ENCODE peak calls at places on chromosome X, in ten cellular contexts. U is fibroblast of the aortic adventitia; V is sciatic nerve; G is naive B cell; Z is A172; E is NCI-H774; K is NCI-H345; T is stimulated activated CD8-positive, alpha-beta memory T cell treated with anti-CD3 and anti-CD28 coated beads, Interleukin-4, amount 100 ng/mL, for 1 hour; L is cardiac fibroblast; A is amniotic stem cell. J is an unnamed sample.

GRCh38 chrX:143437439-143437838 is 79.8 kb downstream of the SPANXN3 start:
- DNase-seq in E (no peak), L (peak), U (no peak), K (peak), T (no peak), Z (no peak), A (no peak), V (no peak), G (no peak), J (no peak)

GRCh38 chrX:97131886-97132285 is 248.2 kb downstream of the RPA4 start:
- DNase-seq in Z (no peak), U (no peak), G (no peak), A (no peak), T (no peak), V (no peak), E (no peak), L (no peak), K (no peak), J (no peak)

GRCh38 chrX:12007881-12008280 is 130.4 kb upstream of the FRMPD4 start:
- DNase-seq in G (no peak), A (peak), E (no peak), U (peak), V (no peak), K (no peak), L (peak), Z (peak), T (no peak), J (peak)

GRCh38 chrX:131010186-131010585 is 48.0 kb upstream of the ARHGAP36 start:
- DNase-seq in E (no peak), Z (no peak), G (no peak), L (no peak), K (no peak), U (no peak), V (no peak), T (no peak), A (no peak), J (no peak)

GRCh38 chrX:48737940-48738339 is 23.6 kb upstream of the GLOD5 start:
- DNase-seq in Z (no peak), A (no peak), V (no peak), U (no peak), E (no peak), T (no peak), G (no peak), L (no peak), K (no peak), J (no peak)

GRCh38 chrX:28058906-28059305 is 77.7 kb upstream of the DCAF8L1 start:
- DNase-seq in G (no peak), U (no peak), L (peak), T (no peak), E (no peak), Z (no peak), V (no peak), K (peak), A (no peak), J (no peak)

GRCh38 chrX:32893751-32894150 is 317.6 kb downstream of the DMD start:
- DNase-seq in Z (no peak), G (no peak), A (no peak), L (no peak), T (no peak), V (no peak), U (no peak), K (no peak), E (no peak), J (no peak)

GRCh38 chrX:136766785-136767103 is 14.0 kb downstream of the ARHGEF6 start:
- DNase-seq in A (no peak), K (no peak), T (no peak), U (no peak), Z (no peak), G (no peak), E (no peak), L (no peak), V (no peak), J (no peak)

GRCh38 chrX:44344687-44345086 is 1.2 kb upstream of the EFHC2 start:
- DNase-seq in U (no peak), E (no peak), L (no peak), A (no peak), K (no peak), V (no peak), G (peak), T (no peak), Z (no peak), J (no peak)

GRCh38 chrX:19725545-19726102 is 161.8 kb downstream of the SH3KBP1 start:
- DNase-seq in A (no peak), Z (no peak), U (no peak), E (no peak), K (no peak), G (no peak), T (no peak), V (no peak), L (peak), J (no peak)

GRCh38 chrX:130260316-130260715 is 8.4 kb downstream of the ZNF280C start:
- DNase-seq in E (no peak), L (no peak), K (no peak), V (no peak), A (no peak), Z (no peak), U (no peak), G (no peak), T (no peak), J (no peak)

GRCh38 chrX:29299689-29300088 is 712.4 kb downstream of the IL1RAPL1 start:
- DNase-seq in E (peak), K (peak), V (no peak), L (peak), G (no peak), A (no peak), Z (peak), U (peak), T (no peak), J (no peak)

GRCh38 chrX:12947545-12948235 is 27.2 kb upstream of the TMSB4X start:
- DNase-seq in T (no peak), G (no peak), A (no peak), K (peak), V (no peak), E (no peak), L (no peak), Z (no peak), U (no peak), J (no peak)

GRCh38 chrX:101388604-101389003 is 2.2 kb upstream of the RPL36A start:
- DNase-seq in A (no peak), V (no peak), G (no peak), K (no peak), U (no peak), Z (no peak), E (no peak), T (no peak), L (no peak), J (no peak)

GRCh38 chrX:40423299-40423698 is 157.5 kb upstream of the ATP6AP2 start:
- DNase-seq in Z (no peak), E (no peak), K (no peak), V (no peak), G (no peak), U (no peak), T (no peak), L (no peak), A (no peak), J (no peak)

GRCh38 chrX:40617566-40617965 is 5.7 kb upstream of the MPC1L start:
- DNase-seq in E (no peak), A (no peak), T (no peak), G (no peak), Z (no peak), U (no peak), V (no peak), L (peak), K (no peak), J (no peak)

GRCh38 chrX:98607739-98608138 is 1724.0 kb downstream of the RPA4 start:
- DNase-seq in A (no peak), T (no peak), U (no peak), E (no peak), K (no peak), V (no peak), G (no peak), Z (no peak), L (no peak), J (no peak)

GRCh38 chrX:38175140-38175539 is 45.5 kb downstream of the SRPX start:
- DNase-seq in U (no peak), A (no peak), L (no peak), Z (peak), K (peak), V (no peak), G (no peak), T (no peak), E (no peak), J (no peak)

GRCh38 chrX:20309796-20310195 is 43.1 kb upstream of the RPS6KA3 start:
- DNase-seq in U (peak), Z (peak), K (no peak), G (no peak), E (no peak), L (no peak), A (peak), V (no peak), T (no peak), J (no peak)

J was measured in GOT3.